ENCODE peak calls at places on chromosome 5, in nine cellular contexts. U is GM06990, D is AG09309, V is nephron progenitor cell, K is COR-L47, C is right cardiac atrium, F is choroid plexus epithelial cell, P is ureter, X is GM03348. A is an unnamed sample.

GRCh38 chr5:78264600-78264999 is 29.9 kb downstream of the AP3B1 start:
- DNase-seq in U (no peak), D (no peak), V (no peak), K (no peak), C (no peak), F (no peak), P (no peak), X (no peak), A (no peak)

GRCh38 chr5:77679791-77680190 is 41.3 kb upstream of the OTP start:
- DNase-seq in U (no peak), D (peak), V (no peak), K (no peak), C (no peak), F (peak), P (no peak), X (peak), A (no peak)

GRCh38 chr5:141664733-141665461 is 13.7 kb upstream of the FCHSD1 start:
- DNase-seq in U (peak), D (no peak), V (peak), K (peak), C (peak), F (peak), P (peak), X (peak), A (peak)

GRCh38 chr5:108345541-108346171 is 36.2 kb downstream of the FBXL17 start:
- DNase-seq in U (peak), D (no peak), V (no peak), K (peak), C (no peak), F (peak), P (no peak), X (peak), A (peak)

GRCh38 chr5:176742246-176743105 is 67.9 kb upstream of the UNC5A start:
- DNase-seq in U (no peak), D (no peak), V (no peak), K (no peak), C (no peak), F (no peak), P (peak), X (no peak), A (no peak)

GRCh38 chr5:111922344-111922743 is 165.3 kb upstream of the NREP start:
- DNase-seq in U (no peak), D (no peak), V (no peak), K (no peak), C (no peak), F (no peak), P (no peak), X (no peak), A (no peak)

GRCh38 chr5:134092875-134093274 is 21.6 kb upstream of the TCF7 start:
- DNase-seq in U (no peak), D (no peak), V (no peak), K (no peak), C (no peak), F (no peak), P (no peak), X (no peak), A (no peak)

GRCh38 chr5:54309751-54310432 is 481 bp downstream of the ARL15 start:
- DNase-seq in U (no peak), D (no peak), V (peak), K (no peak), C (peak), F (peak), P (no peak), X (peak), A (no peak)

GRCh38 chr5:118126159-118126558 is 862.2 kb downstream of the DTWD2 start:
- DNase-seq in U (no peak), D (no peak), V (no peak), K (no peak), C (no peak), F (no peak), P (no peak), X (no peak), A (no peak)

GRCh38 chr5:133445744-133446143 is 166.6 kb downstream of the FSTL4 start:
- DNase-seq in U (no peak), D (no peak), V (no peak), K (no peak), C (no peak), F (no peak), P (no peak), X (no peak), A (no peak)

GRCh38 chr5:55597014-55597981 is 62.5 kb upstream of the PLPP1 start:
- DNase-seq in U (no peak), D (no peak), V (no peak), K (no peak), C (peak), F (peak), P (peak), X (peak), A (no peak)

GRCh38 chr5:892390-893136 is at the start of the genes BRD9 and TRIP13:
- DNase-seq in U (peak), D (no peak), V (peak), K (peak), C (peak), F (peak), P (peak), X (peak), A (peak)

GRCh38 chr5:73960023-73960422 is 334.0 kb downstream of the ARHGEF28 start:
- DNase-seq in U (peak), D (no peak), V (no peak), K (no peak), C (no peak), F (no peak), P (no peak), X (no peak), A (no peak)

GRCh38 chr5:180332051-180332517 is 21.1 kb downstream of the GFPT2 start:
- DNase-seq in U (no peak), D (no peak), V (no peak), K (peak), C (peak), F (no peak), P (no peak), X (peak), A (no peak)

GRCh38 chr5:52604151-52604550 is 183.6 kb upstream of the ITGA1 start:
- DNase-seq in U (no peak), D (no peak), V (no peak), K (no peak), C (no peak), F (no peak), P (no peak), X (no peak), A (no peak)

GRCh38 chr5:10652151-10652550 is 88.3 kb downstream of the ANKRD33B start:
- DNase-seq in U (no peak), D (no peak), V (no peak), K (no peak), C (no peak), F (no peak), P (no peak), X (no peak), A (no peak)

GRCh38 chr5:135810188-135810943 is 24.1 kb upstream of the SLC25A48 start:
- DNase-seq in U (no peak), D (no peak), V (no peak), K (peak), C (no peak), F (no peak), P (peak), X (no peak), A (no peak)

GRCh38 chr5:119049824-119050449 is 20.9 kb upstream of the DMXL1 start:
- DNase-seq in U (no peak), D (peak), V (no peak), K (no peak), C (no peak), F (peak), P (no peak), X (peak), A (no peak)

GRCh38 chr5:116771466-116772151 is 197.0 kb upstream of the SEMA6A start:
- DNase-seq in U (no peak), D (no peak), V (peak), K (no peak), C (peak), F (peak), P (no peak), X (no peak), A (no peak)